ENCODE peak calls at places on chromosomes 6 and 20, in seven cellular contexts. X is HepG2, K is HCT116, A is K562, Z is H1, H is SK-N-SH, G is GM12878. M is an unnamed sample.

GRCh38 chr20:10861619-10862018 is 187.8 kb upstream of the JAG1 start:
- DNase-seq in K (no peak), H (no peak), G (no peak), Z (no peak), A (no peak), X (peak), M (peak)

GRCh38 chr6:133610271-133610840 is 278.6 kb upstream of the TCF21 start:
- DNase-seq in G (no peak), X (no peak), A (no peak), H (no peak), K (no peak), Z (no peak), M (no peak)

GRCh38 chr6:41636803-41637178 is 1.5 kb upstream of the MDFI start:
- DNase-seq in H (no peak), A (no peak), Z (peak), G (no peak), X (no peak), K (peak), M (no peak)

GRCh38 chr20:52518735-52519134 is 327.2 kb upstream of the ZFP64 start:
- DNase-seq in Z (no peak), A (no peak), G (peak), K (no peak), H (no peak), X (no peak), M (no peak)

GRCh38 chr6:169964440-169965212 is 213.2 kb downstream of the ERMARD start:
- DNase-seq in H (peak), X (no peak), G (no peak), K (no peak), Z (no peak), A (no peak), M (no peak)

GRCh38 chr6:89970609-89971337 is 76.5 kb downstream of the GJA10 start:
- DNase-seq in Z (no peak), G (no peak), H (peak), K (peak), X (peak), A (peak), M (peak)

GRCh38 chr20:59104848-59105247 is 58.8 kb upstream of the ZNF831 start:
- DNase-seq in G (no peak), A (no peak), H (no peak), Z (no peak), K (no peak), X (no peak), M (no peak)

GRCh38 chr6:110357696-110358535 is at the start of gene METTL24:
- DNase-seq in H (peak), Z (peak), X (no peak), A (no peak), K (no peak), G (no peak), M (no peak)

GRCh38 chr6:18837013-18837412 is 449.9 kb downstream of the RNF144B start:
- DNase-seq in H (no peak), Z (no peak), G (no peak), K (no peak), A (no peak), X (no peak), M (no peak)

GRCh38 chr6:22102671-22103070 is 194.2 kb downstream of the PRL start:
- DNase-seq in A (no peak), G (peak), X (no peak), K (no peak), H (no peak), Z (no peak), M (no peak)

GRCh38 chr6:13262302-13263006 is 65.9 kb downstream of the TBC1D7 start:
- DNase-seq in G (no peak), A (no peak), X (no peak), Z (no peak), H (no peak), K (no peak), M (no peak)

GRCh38 chr6:158285321-158285960 is 26.8 kb upstream of the TULP4 start:
- DNase-seq in X (no peak), Z (no peak), G (no peak), K (no peak), A (no peak), H (no peak), M (no peak)

DNA sequence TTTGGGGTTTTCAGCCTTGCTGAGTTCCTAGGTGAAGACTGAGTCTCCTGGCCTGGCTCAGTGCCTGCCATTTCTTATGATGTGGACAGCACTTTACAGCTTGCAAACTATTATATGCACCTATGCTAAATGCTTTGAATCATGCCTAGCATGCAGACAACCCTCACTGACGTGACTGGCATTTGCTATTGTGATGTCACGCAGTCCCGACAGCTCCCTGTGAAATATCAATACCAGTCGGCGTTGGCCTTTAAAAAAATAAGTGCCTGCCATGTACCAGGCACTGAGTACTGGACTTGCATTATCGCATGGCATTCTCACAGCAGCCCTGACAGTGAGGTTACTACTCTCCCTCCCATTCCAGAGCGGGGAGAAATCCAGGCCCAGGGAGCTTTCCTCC is 35.5 kb downstream of the UQCC2 start:
- DNase-seq in Z (no peak), G (no peak), K (no peak), H (no peak), A (no peak), X (no peak), M (no peak)
- TF ChIP-seq JUND in Z (no peak), G (no peak), K (no peak), H (no peak), A (no peak), X (no peak), M (no peak)

GRCh38 chr6:121436172-121436965 is 923 bp downstream of the GJA1 start:
- DNase-seq in A (no peak), Z (no peak), X (no peak), K (no peak), H (no peak), G (no peak), M (no peak)

GRCh38 chr6:121434037-121434770 is 1.2 kb upstream of the GJA1 start:
- DNase-seq in X (no peak), K (no peak), H (no peak), G (no peak), Z (no peak), A (no peak), M (no peak)

GRCh38 chr6:121426686-121427085 is 8.8 kb upstream of the GJA1 start:
- DNase-seq in H (no peak), Z (no peak), X (no peak), G (no peak), A (no peak), K (no peak), M (no peak)

GRCh38 chr6:121435444-121436069 is at the start of gene GJA1:
- DNase-seq in G (no peak), K (no peak), X (no peak), Z (no peak), H (peak), A (no peak), M (no peak)

GRCh38 chr6:121430514-121431460 is 4.7 kb upstream of the GJA1 start:
- DNase-seq in X (peak), G (no peak), A (no peak), H (peak), Z (no peak), K (peak), M (peak)
- TF ChIP-seq JUND in X (no peak), G (no peak), A (no peak), H (no peak), Z (no peak), K (no peak), M (no peak)

DNA sequence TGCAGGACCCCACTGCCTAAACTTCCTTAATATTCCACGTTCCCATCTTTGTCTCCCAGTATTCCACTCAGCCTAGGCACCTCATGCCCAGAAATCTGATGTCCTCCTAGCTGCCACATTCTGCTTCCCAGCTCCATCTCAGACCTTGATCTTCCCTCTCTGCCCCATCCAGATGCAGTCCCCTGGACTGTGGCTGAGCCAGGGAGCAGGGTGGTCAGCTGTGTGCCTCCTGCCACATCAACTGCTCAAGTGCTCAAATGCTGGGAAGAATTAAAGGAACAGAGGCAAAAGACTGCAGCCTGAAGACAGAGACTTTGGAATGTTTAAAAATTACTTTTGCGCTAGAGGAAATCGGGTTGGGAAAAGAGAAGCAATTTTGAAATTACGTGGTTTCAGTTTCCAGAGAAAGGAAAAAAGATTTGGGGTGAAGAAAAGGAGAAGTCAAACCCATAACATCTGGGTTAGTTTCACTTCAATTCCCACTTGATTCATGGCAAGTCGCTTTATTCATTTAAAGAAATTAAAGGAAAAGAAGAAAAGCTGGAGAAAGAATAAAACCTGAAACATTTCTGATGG is 704.8 kb downstream of the PTPRT start:
- DNase-seq in A (no peak), H (no peak), X (no peak), K (no peak), Z (no peak), G (no peak), M (no peak)
- TF ChIP-seq JUND in A (no peak), H (no peak), X (no peak), K (no peak), Z (no peak), G (no peak), M (no peak)

GRCh38 chr6:117165921-117166499 is 99.3 kb upstream of the VGLL2 start:
- DNase-seq in G (no peak), A (no peak), H (no peak), K (no peak), X (no peak), Z (no peak), M (no peak)
- TF ChIP-seq JUND in G (no peak), A (no peak), H (no peak), K (no peak), X (no peak), Z (no peak), M (no peak)

DNA sequence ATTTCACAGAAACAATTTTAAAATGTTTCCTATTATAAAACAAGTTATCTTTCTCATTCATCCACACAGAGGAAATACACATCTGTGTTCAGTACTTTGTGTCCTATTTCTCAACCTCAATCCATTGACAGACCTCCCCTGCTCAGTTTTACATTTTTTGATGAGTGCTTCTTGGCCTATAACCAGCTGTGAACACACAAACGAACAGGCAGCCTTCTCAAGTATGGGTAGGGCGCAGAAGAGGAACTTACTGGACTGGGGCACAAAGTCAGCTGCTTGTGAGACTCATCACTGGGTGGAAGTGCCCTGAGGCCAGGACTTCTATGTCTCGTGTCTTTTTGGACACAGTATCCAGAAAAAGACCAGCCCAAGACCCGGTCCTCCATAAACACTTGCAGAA is 2.8 kb downstream of the RPS6KA2 start:
- DNase-seq in H (no peak), K (no peak), Z (no peak), G (no peak), X (no peak), A (no peak), M (no peak)
- TF ChIP-seq JUND in H (no peak), K (no peak), Z (no peak), G (no peak), X (no peak), A (no peak), M (no peak)

GRCh38 chr6:52815167-52816092 is 11.8 kb upstream of the GSTA1 start:
- DNase-seq in A (peak), K (peak), Z (peak), X (peak), G (no peak), H (peak), M (peak)
- TF ChIP-seq JUND in A (no peak), K (no peak), Z (no peak), X (no peak), G (no peak), H (no peak), M (no peak)

DNA sequence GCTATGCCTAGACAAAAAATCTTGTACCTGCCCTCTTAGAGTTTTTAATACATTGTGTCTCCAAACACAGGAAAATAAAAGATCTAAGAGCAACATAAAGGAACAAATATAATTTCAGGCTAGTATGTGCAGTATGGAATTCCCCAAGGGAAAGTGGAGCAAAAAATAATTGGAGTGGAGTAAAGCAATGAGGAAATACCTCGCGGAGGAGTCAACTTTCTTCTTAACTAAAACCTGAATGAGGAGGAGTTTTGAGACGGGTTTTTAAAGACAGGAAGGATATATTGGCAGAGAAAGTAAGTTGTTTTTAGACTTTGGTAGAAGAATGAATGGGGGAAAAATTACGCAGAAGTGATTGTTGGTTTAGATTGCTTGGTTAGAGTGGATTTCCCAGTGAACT is 14.0 kb downstream of the HIVEP1 start:
- DNase-seq in A (no peak), K (no peak), Z (no peak), G (no peak), H (no peak), X (no peak), M (no peak)
- TF ChIP-seq JUND in A (no peak), K (no peak), Z (no peak), G (no peak), H (no peak), X (no peak), M (no peak)

DNA sequence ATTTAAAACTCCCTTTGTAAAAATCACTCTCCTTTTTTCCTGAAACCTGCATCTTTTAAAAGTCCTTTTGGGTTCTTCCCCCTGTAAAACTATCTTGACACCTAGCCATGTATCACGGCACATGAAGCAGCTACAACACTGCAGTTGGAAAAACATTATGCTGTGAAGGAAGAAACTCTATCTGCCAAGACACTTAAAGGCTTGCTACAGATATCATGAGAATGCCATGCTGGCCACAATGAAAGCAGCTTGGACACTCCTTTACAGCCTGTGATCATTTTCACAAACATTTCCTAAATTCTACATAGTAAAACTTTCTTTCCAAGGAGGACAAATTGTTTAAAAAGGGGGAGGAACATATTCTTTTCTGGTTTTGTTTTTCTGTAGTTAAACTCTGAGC is 31.8 kb downstream of the CNKSR3 start:
- DNase-seq in A (no peak), H (no peak), X (no peak), K (no peak), Z (no peak), G (no peak), M (no peak)
- TF ChIP-seq JUND in A (no peak), H (no peak), X (no peak), K (no peak), Z (no peak), G (no peak), M (no peak)

DNA sequence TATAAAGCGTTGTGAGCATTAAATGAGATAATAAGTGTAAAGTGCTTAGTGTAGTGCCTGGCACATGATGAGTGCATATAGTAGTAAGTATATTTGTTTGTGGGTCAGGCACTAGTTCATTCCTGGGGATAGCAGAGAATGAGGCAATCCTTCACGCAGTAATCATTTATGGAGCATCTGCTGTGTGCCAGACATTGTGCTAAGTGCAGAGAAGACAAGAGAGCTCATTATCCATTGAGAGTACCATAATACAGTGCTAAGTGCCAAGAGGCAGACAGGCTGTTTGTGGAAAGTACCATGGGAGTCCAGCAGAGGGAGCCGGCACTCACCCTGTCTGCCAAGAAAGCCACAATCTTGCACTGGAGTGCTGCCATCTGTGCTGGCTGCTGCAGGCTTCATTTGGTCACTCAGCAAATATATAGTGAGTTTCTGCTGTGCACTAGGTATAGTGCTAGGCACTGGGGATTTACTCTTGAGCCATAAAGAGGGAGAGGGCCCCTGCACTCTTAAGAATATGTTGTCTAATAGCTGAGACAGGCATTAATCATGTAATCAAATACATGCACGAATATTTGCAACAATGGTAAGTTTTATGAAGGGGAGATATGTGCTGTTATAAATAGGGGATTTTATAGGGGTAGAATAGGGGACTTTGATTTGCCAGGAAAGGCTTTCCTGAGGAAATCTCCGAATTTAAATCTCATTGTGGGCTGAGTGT is 12.9 kb upstream of the MROH8 start:
- DNase-seq in A (peak), H (peak), K (peak), X (peak), G (no peak), Z (peak), M (peak)
- TF ChIP-seq JUND in A (no peak), H (no peak), K (no peak), X (no peak), G (no peak), Z (no peak), M (no peak)

M was measured in T47D.